ENCODE peak calls at places on chromosomes 3 and 15, in nine cellular contexts. K is brain microvascular endothelial cell, P is tibial artery, S is breast epithelium, Z is GM12878, C is body of pancreas, T is thyroid gland, Y is AG04450, O is heart right ventricle. G is an unnamed sample.

GRCh38 chr3:191688756-191689433 is 227.9 kb downstream of the PYDC2 start:
- DNase-seq in K (no peak), P (no peak), S (no peak), Z (no peak), C (no peak), T (no peak), Y (no peak), O (no peak), G (no peak)

GRCh38 chr3:38662544-38662943 is 13.1 kb upstream of the SCN5A start:
- DNase-seq in K (peak; percentile 39), P (no peak), S (no peak), Z (no peak), C (no peak), T (no peak), Y (no peak), O (no peak), G (no peak)

GRCh38 chr3:50100956-50101845 is 12.5 kb downstream of the RBM5 start:
- DNase-seq in K (no peak), P (no peak), S (no peak), Z (no peak), C (no peak), T (no peak), Y (no peak), O (no peak), G (no peak)

GRCh38 chr3:105353485-105354161 is 13.1 kb upstream of the ALCAM start:
- DNase-seq in K (no peak), P (peak; percentile 29), S (no peak), Z (no peak), C (peak; percentile 33), T (peak; percentile 2), Y (no peak), O (no peak), G (no peak)

GRCh38 chr15:48367483-48367882 is 36.3 kb downstream of the DUT start:
- DNase-seq in K (peak; percentile 55), P (no peak), S (no peak), Z (no peak), C (no peak), T (no peak), Y (no peak), O (no peak), G (no peak)

GRCh38 chr3:36365829-36366228 is 14.5 kb upstream of the STAC start:
- DNase-seq in K (no peak), P (no peak), S (no peak), Z (no peak), C (no peak), T (no peak), Y (no peak), O (no peak), G (no peak)

GRCh38 chr15:87368511-87368910 is 888.0 kb downstream of the NTRK3 start:
- DNase-seq in K (no peak), P (no peak), S (no peak), Z (no peak), C (no peak), T (no peak), Y (no peak), O (no peak), G (no peak)

GRCh38 chr3:131453536-131453935 is 49.2 kb downstream of the MRPL3 start:
- DNase-seq in K (no peak), P (no peak), S (no peak), Z (no peak), C (no peak), T (no peak), Y (no peak), O (no peak), G (no peak)

GRCh38 chr15:49558924-49559323 is 61.7 kb downstream of the FAM227B start:
- DNase-seq in K (peak; percentile 21), P (no peak), S (no peak), Z (no peak), C (no peak), T (no peak), Y (no peak), O (no peak), G (no peak)

GRCh38 chr3:131033480-131034080 is 6.9 kb downstream of the NEK11 start:
- DNase-seq in K (peak; percentile 57), P (no peak), S (no peak), Z (no peak), C (peak; percentile 16), T (no peak), Y (no peak), O (no peak), G (no peak)

GRCh38 chr3:62636235-62636826 is 238.9 kb downstream of the CADPS start:
- DNase-seq in K (no peak), P (no peak), S (no peak), Z (no peak), C (no peak), T (peak; percentile 12), Y (no peak), O (no peak), G (no peak)

GRCh38 chr3:10806001-10806400 is 10.0 kb upstream of the SLC6A11 start:
- DNase-seq in K (no peak), P (no peak), S (no peak), Z (no peak), C (no peak), T (no peak), Y (no peak), O (no peak), G (no peak)

GRCh38 chr3:18411541-18411940 is 13.6 kb downstream of the SATB1 start:
- DNase-seq in K (no peak), P (no peak), S (no peak), Z (no peak), C (no peak), T (no peak), Y (no peak), O (no peak), G (no peak)
- H3K4me3 ChIP-seq in K (no peak overlapping the region), P (no peak overlapping the region), S (no peak overlapping the region), Z (no peak overlapping the region), C (no peak overlapping the region), T (no peak overlapping the region), Y (no peak overlapping the region), O (no peak overlapping the region), G (no peak overlapping the region)

GRCh38 chr3:123419850-123420292 is 29.0 kb downstream of the ADCY5 start:
- DNase-seq in K (no peak), P (peak; percentile 81), S (no peak), Z (no peak), C (peak; percentile 81), T (peak; percentile 6), Y (no peak), O (peak; percentile 81), G (peak; percentile 92)

GRCh38 chr3:123419156-123419849 is 29.6 kb downstream of the ADCY5 start:
- DNase-seq in K (no peak), P (no peak), S (no peak), Z (no peak), C (no peak), T (no peak), Y (no peak), O (no peak), G (no peak)

GRCh38 chr3:123422457-123422856 is 26.4 kb downstream of the ADCY5 start:
- DNase-seq in K (no peak), P (no peak), S (no peak), Z (no peak), C (no peak), T (no peak), Y (no peak), O (no peak), G (no peak)

GRCh38 chr3:123421353-123422174 is 27.3 kb downstream of the ADCY5 start:
- DNase-seq in K (peak; percentile 11), P (no peak), S (no peak), Z (no peak), C (peak; percentile 46), T (peak; percentile 85), Y (no peak), O (peak; percentile 61), G (peak; percentile 62)

GRCh38 chr3:123420416-123420968 is 28.4 kb downstream of the ADCY5 start:
- DNase-seq in K (no peak), P (no peak), S (no peak), Z (no peak), C (no peak), T (no peak), Y (no peak), O (no peak), G (no peak)
- TF ChIP-seq CTCF in K (no peak), P (no peak), S (no peak), Z (no peak), C (no peak), T (no peak), Y (no peak), O (no peak), G (no peak)

GRCh38 chr15:42032376-42033213 is 11.8 kb upstream of the PLA2G4E start:
- DNase-seq in K (no peak), P (no peak), S (no peak), Z (peak; percentile 46), C (no peak), T (no peak), Y (no peak), O (no peak), G (no peak)

GRCh38 chr15:42035362-42035761 is 14.5 kb upstream of the PLA2G4E start:
- DNase-seq in K (no peak), P (no peak), S (no peak), Z (peak; percentile 52), C (no peak), T (no peak), Y (no peak), O (no peak), G (no peak)

GRCh38 chr15:42036112-42036905 is 15.5 kb upstream of the PLA2G4E start:
- DNase-seq in K (no peak), P (no peak), S (no peak), Z (no peak), C (no peak), T (no peak), Y (no peak), O (no peak), G (no peak)

GRCh38 chr15:42033214-42033873 is 12.5 kb upstream of the PLA2G4E start:
- DNase-seq in K (no peak), P (no peak), S (no peak), Z (peak; percentile 51), C (no peak), T (no peak), Y (no peak), O (no peak), G (no peak)

DNA sequence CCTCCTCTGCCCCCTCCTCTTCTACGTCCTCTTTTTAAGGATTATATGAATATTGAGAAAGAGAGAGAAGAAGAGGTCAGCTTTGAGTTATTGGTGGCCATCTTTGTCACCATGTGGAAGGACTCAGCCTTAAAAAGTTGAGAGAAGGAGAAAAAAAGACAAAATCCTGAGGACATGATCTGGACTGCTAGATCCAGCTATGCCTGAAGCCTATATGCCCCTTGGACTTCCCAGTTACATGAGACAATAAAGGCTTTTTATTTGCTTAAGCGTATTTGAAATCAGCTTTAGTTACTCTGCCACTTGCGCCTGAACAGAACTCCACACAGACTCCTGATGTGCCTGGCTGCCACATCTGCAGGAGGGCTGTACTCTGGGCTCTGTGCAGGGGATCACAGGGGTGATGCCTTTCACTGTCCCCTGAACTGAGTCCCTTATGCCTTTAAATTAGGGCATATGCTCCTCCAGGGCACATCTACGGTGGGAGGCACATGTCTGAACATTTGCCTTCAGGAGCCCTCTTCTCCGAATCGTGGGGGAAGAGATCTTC is 13.9 kb upstream of the PLA2G4E start:
- DNase-seq in K (no peak), P (no peak), S (no peak), Z (no peak), C (no peak), T (no peak), Y (no peak), O (no peak), G (no peak)
- H3K27ac ChIP-seq in K (no peak overlapping the region), P (no peak overlapping the region), S (peak overlapping the region; percentile 52), Z (peak overlapping the region; percentile 78), C (no peak overlapping the region), T (no peak overlapping the region), Y (no peak overlapping the region), O (no peak overlapping the region), G (no peak overlapping the region)

DNA sequence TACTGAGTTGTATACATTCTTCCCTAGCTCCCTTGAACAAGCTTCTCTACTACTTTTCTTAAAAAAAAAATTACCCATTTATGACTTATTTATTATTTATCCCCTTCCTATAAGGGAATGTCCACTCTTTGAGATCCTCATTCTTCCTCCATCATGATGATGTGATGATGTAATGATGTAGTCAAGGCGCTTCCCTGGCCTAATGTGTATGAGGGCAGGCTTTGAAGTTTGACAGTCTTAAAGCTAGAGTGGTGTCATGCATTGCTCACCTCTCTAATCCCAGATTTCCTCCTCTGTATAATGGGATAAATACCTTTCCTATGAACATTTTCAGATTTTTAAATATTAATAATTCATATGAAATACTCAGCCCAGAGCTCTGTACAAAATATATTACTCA is 486.0 kb upstream of the TPRG1 start:
- DNase-seq in K (no peak), P (no peak), S (no peak), Z (no peak), C (no peak), T (no peak), Y (no peak), O (no peak), G (no peak)
- H3K4me3 ChIP-seq in K (no peak overlapping the region), P (no peak overlapping the region), S (no peak overlapping the region), Z (no peak overlapping the region), C (no peak overlapping the region), T (no peak overlapping the region), Y (no peak overlapping the region), O (no peak overlapping the region), G (no peak overlapping the region)

G was measured in heart left ventricle.